ENCODE peak calls at places on chromosomes 1 and 21, in six cellular contexts. B is H9; K is CD4-positive, alpha-beta T cell; C is neural progenitor cell; S is foreskin keratinocyte; V is PC-3. R is an unnamed sample.
A peak's percentile ranks its signal among the peaks of the same experiment; 100 is the strongest.

GRCh38 chr1:47688631-47689296 is 250.9 kb downstream of the FOXD2 start:
- DNase-seq in B (peak; percentile 24), K (no peak), C (no peak), S (no peak), V (no peak), R (no peak)

GRCh38 chr1:23100074-23100748 is 68.4 kb downstream of the LUZP1 start:
- DNase-seq in B (no peak), K (peak; percentile 18), C (peak; percentile 27), S (peak; percentile 87), V (peak; percentile 81), R (peak; percentile 51)

GRCh38 chr1:67532452-67533216 is 102.4 kb upstream of the SERBP1 start:
- DNase-seq in B (peak; percentile 62), K (no peak), C (peak; percentile 80), S (peak; percentile 72), V (peak; percentile 87), R (no peak)

GRCh38 chr1:47935163-47935562 is 62.0 kb downstream of the TRABD2B start:
- DNase-seq in B (no peak), K (no peak), C (no peak), S (no peak), V (no peak), R (no peak)

GRCh38 chr21:23936224-23936623 is 1671.1 kb downstream of the MRPL39 start:
- DNase-seq in B (no peak), K (no peak), C (peak; percentile 5), S (peak; percentile 2), V (peak; percentile 53), R (no peak)

GRCh38 chr21:31974454-31974985 is 101.7 kb downstream of the HUNK start:
- DNase-seq in B (peak; percentile 34), K (no peak), C (peak; percentile 67), S (no peak), V (no peak), R (no peak)

GRCh38 chr1:197171531-197171930 is 25.1 kb upstream of the ASPM start:
- DNase-seq in B (no peak), K (no peak), C (no peak), S (no peak), V (peak; percentile 11), R (no peak)

GRCh38 chr1:3466366-3467075 is 12.1 kb downstream of the ARHGEF16 start:
- DNase-seq in B (no peak), K (no peak), C (no peak), S (no peak), V (no peak), R (no peak)

GRCh38 chr1:110477445-110477957 is 26.6 kb downstream of the PROK1 start:
- DNase-seq in B (peak; percentile 75), K (no peak), C (peak; percentile 28), S (no peak), V (no peak), R (no peak)

GRCh38 chr1:177847843-177848242 is 122.0 kb downstream of the SEC16B start:
- DNase-seq in B (no peak), K (no peak), C (no peak), S (peak; percentile 93), V (peak; percentile 2), R (peak; percentile 81)

GRCh38 chr1:168865850-168866620 is 137.0 kb upstream of the DPT start:
- DNase-seq in B (no peak), K (no peak), C (no peak), S (no peak), V (no peak), R (no peak)

GRCh38 chr1:216626394-216627067 is 96.7 kb downstream of the ESRRG start:
- DNase-seq in B (no peak), K (no peak), C (no peak), S (no peak), V (peak; percentile 27), R (no peak)

GRCh38 chr1:196418772-196419171 is 189.5 kb downstream of the KCNT2 start:
- DNase-seq in B (no peak), K (no peak), C (no peak), S (no peak), V (no peak), R (no peak)

GRCh38 chr1:51957618-51958017 is 32.9 kb downstream of the RAB3B start:
- DNase-seq in B (peak; percentile 55), K (no peak), C (peak; percentile 32), S (no peak), V (no peak), R (no peak)

GRCh38 chr21:46114963-46115362 is 17.1 kb downstream of the COL6A2 start:
- DNase-seq in B (no peak), K (no peak), C (no peak), S (no peak), V (no peak), R (no peak)

GRCh38 chr21:45427331-45428271 is 22.6 kb downstream of the COL18A1 start:
- DNase-seq in B (peak; percentile 91), K (no peak), C (peak; percentile 59), S (peak; percentile 79), V (peak; percentile 97), R (peak; percentile 65)

GRCh38 chr1:93816970-93817738 is 61.9 kb downstream of the DNTTIP2 start:
- DNase-seq in B (no peak), K (no peak), C (no peak), S (no peak), V (no peak), R (no peak)

GRCh38 chr1:29975036-29975694 is 738.8 kb downstream of the PTPRU start:
- DNase-seq in B (peak; percentile 73), K (no peak), C (peak; percentile 76), S (peak; percentile 51), V (peak; percentile 49), R (no peak)

GRCh38 chr21:17519965-17520364 is 7.1 kb downstream of the CXADR start:
- DNase-seq in B (no peak), K (no peak), C (no peak), S (no peak), V (no peak), R (no peak)

GRCh38 chr1:61227857-61228557 is 145.6 kb downstream of the NFIA start:
- DNase-seq in B (no peak), K (no peak), C (no peak), S (peak; percentile 23), V (no peak), R (no peak)

GRCh38 chr1:63321061-63321787 is 1.1 kb upstream of the FOXD3 start:
- DNase-seq in B (peak; percentile 65), K (no peak), C (peak; percentile 60), S (no peak), V (no peak), R (no peak)

GRCh38 chr1:182328591-182328990 is 63.0 kb downstream of the GLUL start:
- DNase-seq in B (no peak), K (no peak), C (no peak), S (no peak), V (no peak), R (no peak)

GRCh38 chr21:34815831-34816700 is 147.3 kb downstream of the CLIC6 start:
- DNase-seq in B (no peak), K (no peak), C (no peak), S (peak; percentile 38), V (no peak), R (no peak)

GRCh38 chr1:150720098-150720497 is 597 bp downstream of the HORMAD1 start:
- DNase-seq in B (no peak), K (no peak), C (no peak), S (no peak), V (no peak), R (no peak)

DNA sequence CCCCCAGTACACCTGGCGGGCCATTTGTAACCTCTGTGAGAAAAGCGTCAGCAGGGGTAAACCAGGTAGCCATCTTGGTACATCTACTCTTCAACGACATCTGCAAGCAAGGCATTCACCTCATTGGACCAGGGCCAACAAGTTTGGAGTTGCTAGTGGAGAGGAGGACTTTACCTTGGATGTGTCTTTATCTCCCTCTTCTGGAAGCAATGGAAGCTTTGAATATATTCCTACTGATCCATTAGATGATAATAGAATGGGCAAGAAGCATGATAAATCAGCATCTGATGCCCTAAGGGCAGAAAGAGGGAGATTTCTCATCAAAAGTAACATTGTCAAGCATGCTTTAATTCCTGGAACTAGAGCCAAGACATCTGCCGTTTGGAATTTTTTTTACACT is 2.5 kb downstream of the ZBED6 start:
- DNase-seq in B (no peak), K (no peak), C (no peak), S (peak; percentile 89), V (peak; percentile 39), R (peak; percentile 24)
- H3K27ac ChIP-seq in B (no peak overlapping the region), K (no peak overlapping the region), C (no peak overlapping the region), S (no peak overlapping the region), V (no peak overlapping the region), R (no peak overlapping the region)

DNA sequence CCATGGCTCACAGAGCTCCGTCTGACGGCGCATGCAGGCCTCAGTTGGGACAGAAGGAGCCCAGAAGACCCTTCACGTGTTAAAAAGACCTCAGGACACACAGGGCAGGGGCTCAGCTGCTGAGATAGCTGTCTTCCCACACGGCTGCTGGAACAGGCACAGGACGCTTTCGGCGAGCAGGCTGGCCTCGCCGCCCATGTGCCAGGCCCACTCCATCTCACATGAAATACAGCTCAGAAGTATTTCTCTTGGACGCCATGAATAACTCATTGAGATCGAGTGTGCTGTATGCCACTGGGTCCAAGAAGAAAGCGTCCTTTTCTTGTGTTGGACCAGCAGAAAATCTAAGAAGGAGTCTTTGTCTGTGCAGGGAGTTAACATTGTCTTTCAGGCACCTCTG is 69.6 kb downstream of the SIM2 start:
- DNase-seq in B (no peak), K (no peak), C (no peak), S (no peak), V (no peak), R (no peak)
- H3K27ac ChIP-seq in B (no peak overlapping the region), K (no peak overlapping the region), C (peak overlapping the region; percentile 16), S (no peak overlapping the region), V (no peak overlapping the region), R (no peak overlapping the region)

DNA sequence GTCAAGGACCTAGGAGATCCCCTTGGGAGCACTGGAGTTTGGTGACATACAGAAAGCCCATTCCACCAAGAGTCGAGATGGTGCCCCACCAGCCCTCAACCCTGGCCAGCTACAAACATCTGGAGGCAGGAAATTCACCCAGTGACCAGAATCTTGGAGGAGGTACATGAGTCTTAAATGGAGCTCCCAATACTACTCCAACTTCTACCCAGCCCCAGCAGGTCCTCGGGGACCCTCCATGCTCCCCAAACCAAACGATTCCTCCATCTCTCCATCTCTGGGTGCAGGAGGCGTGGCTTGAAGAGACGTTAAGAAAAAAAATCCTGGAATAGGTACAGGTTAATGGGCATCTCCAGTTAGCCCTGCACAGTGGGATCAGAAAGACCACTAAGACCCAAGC is 5.5 kb upstream of the RASSF5 start:
- DNase-seq in B (no peak), K (no peak), C (no peak), S (no peak), V (no peak), R (no peak)
- H3K27ac ChIP-seq in B (no peak overlapping the region), K (no peak overlapping the region), C (no peak overlapping the region), S (no peak overlapping the region), V (no peak overlapping the region), R (no peak overlapping the region)

GRCh38 chr1:74363220-74363619 is 128.0 kb downstream of the TNNI3K start:
- DNase-seq in B (no peak), K (no peak), C (no peak), S (no peak), V (no peak), R (no peak)

GRCh38 chr1:74357150-74357549 is 122.0 kb downstream of the TNNI3K start:
- DNase-seq in B (no peak), K (no peak), C (no peak), S (no peak), V (no peak), R (no peak)

GRCh38 chr1:74368335-74368734 is 133.1 kb downstream of the TNNI3K start:
- DNase-seq in B (no peak), K (no peak), C (no peak), S (no peak), V (peak; percentile 81), R (no peak)

DNA sequence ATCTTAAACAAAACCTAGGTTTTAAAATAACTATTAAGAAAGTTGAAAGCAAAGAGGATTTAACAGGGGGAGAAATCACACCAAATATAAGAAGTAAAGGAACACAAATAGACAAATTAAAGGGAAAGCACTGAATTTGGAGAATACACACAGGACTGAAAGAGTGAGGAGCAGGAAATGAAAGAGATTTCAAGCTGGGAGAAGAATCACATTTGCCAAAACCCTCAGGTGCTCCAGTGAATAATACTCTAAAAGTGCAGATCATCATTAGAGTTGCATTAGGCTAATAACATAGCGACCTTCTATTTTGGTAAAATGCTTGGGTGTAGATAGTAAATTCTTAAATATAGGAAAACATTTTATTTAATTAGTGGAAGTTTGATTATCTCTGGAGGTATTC is 127.5 kb downstream of the TNNI3K start:
- DNase-seq in B (no peak), K (no peak), C (no peak), S (no peak), V (no peak), R (no peak)
- H3K27ac ChIP-seq in B (no peak overlapping the region), K (no peak overlapping the region), C (no peak overlapping the region), S (no peak overlapping the region), V (no peak overlapping the region), R (no peak overlapping the region)

R was measured in epithelial cell of prostate.